ENCODE peak calls at places on chromosomes 11 and 22, in seven cellular contexts. I is Panc1, B is cardiac fibroblast, G is astrocyte of the spinal cord, R is uterus, S is AG09309, H is brain microvascular endothelial cell. Q is an unnamed sample.

GRCh38 chr22:38570841-38571364 is 920 bp upstream of the DMC1 start:
- DNase-seq in I (no peak), B (peak), G (peak), R (no peak), S (no peak), H (no peak), Q (peak)

GRCh38 chr22:32615874-32616564 is 141.4 kb downstream of the FBXO7 start:
- DNase-seq in I (no peak), B (no peak), G (no peak), R (no peak), S (no peak), H (no peak), Q (no peak)

GRCh38 chr11:77814848-77815247 is 5.7 kb downstream of the RSF1 start:
- DNase-seq in I (no peak), B (no peak), G (no peak), R (no peak), S (no peak), H (no peak), Q (no peak)

GRCh38 chr22:43859176-43859575 is 3.1 kb downstream of the SULT4A1 start:
- DNase-seq in I (no peak), B (no peak), G (no peak), R (no peak), S (no peak), H (no peak), Q (no peak)

GRCh38 chr11:133409799-133410198 is 122.5 kb downstream of the OPCML start:
- DNase-seq in I (no peak), B (no peak), G (no peak), R (no peak), S (no peak), H (no peak), Q (no peak)

GRCh38 chr11:95688501-95689222 is 100.9 kb downstream of the FAM76B start:
- DNase-seq in I (no peak), B (no peak), G (no peak), R (no peak), S (no peak), H (no peak), Q (no peak)

GRCh38 chr11:27717377-27717776 is 17.1 kb upstream of the BDNF start:
- DNase-seq in I (no peak), B (no peak), G (peak), R (no peak), S (no peak), H (no peak), Q (peak)

GRCh38 chr11:34067383-34068065 is 16.0 kb downstream of the CAPRIN1 start:
- DNase-seq in I (no peak), B (no peak), G (no peak), R (no peak), S (no peak), H (no peak), Q (no peak)

GRCh38 chr22:44659140-44659539 is 42.9 kb upstream of the PRR5 start:
- DNase-seq in I (no peak), B (no peak), G (peak), R (no peak), S (no peak), H (peak), Q (no peak)

GRCh38 chr22:34414467-34415440 is 494.5 kb upstream of the LARGE1 start:
- DNase-seq in I (peak), B (peak), G (no peak), R (no peak), S (no peak), H (no peak), Q (no peak)

GRCh38 chr11:20451568-20451967 is 64.1 kb downstream of the PRMT3 start:
- DNase-seq in I (no peak), B (no peak), G (no peak), R (no peak), S (peak), H (no peak), Q (no peak)

GRCh38 chr22:22156716-22157499 is 87.7 kb upstream of the VPREB1 start:
- DNase-seq in I (no peak), B (peak), G (peak), R (no peak), S (peak), H (peak), Q (peak)

GRCh38 chr11:22244986-22245592 is 52.2 kb downstream of the ANO5 start:
- DNase-seq in I (peak), B (peak), G (peak), R (no peak), S (peak), H (peak), Q (peak)

GRCh38 chr11:79101736-79102135 is 339.1 kb downstream of the TENM4 start:
- DNase-seq in I (no peak), B (no peak), G (no peak), R (no peak), S (no peak), H (no peak), Q (peak)

GRCh38 chr11:32333335-32333991 is 101.9 kb downstream of the WT1 start:
- DNase-seq in I (no peak), B (peak), G (peak), R (peak), S (no peak), H (peak), Q (peak)

GRCh38 chr11:78946945-78947914 is 372.6 kb upstream of the NARS2 start:
- DNase-seq in I (no peak), B (no peak), G (no peak), R (peak), S (peak), H (no peak), Q (peak)

GRCh38 chr22:48785792-48786678 is 1041.6 kb downstream of the BRD1 start:
- DNase-seq in I (no peak), B (no peak), G (no peak), R (no peak), S (no peak), H (no peak), Q (no peak)

GRCh38 chr11:30816959-30817880 is 231.1 kb upstream of the MPPED2 start:
- DNase-seq in I (no peak), B (no peak), G (no peak), R (no peak), S (no peak), H (no peak), Q (no peak)

GRCh38 chr11:44321059-44321458 is 11.1 kb upstream of the ALX4 start:
- DNase-seq in I (no peak), B (no peak), G (no peak), R (no peak), S (no peak), H (no peak), Q (no peak)

GRCh38 chr11:44319552-44320288 is 9.8 kb upstream of the ALX4 start:
- DNase-seq in I (no peak), B (no peak), G (no peak), R (no peak), S (no peak), H (no peak), Q (no peak)

GRCh38 chr11:44322243-44322642 is 12.3 kb upstream of the ALX4 start:
- DNase-seq in I (no peak), B (no peak), G (no peak), R (no peak), S (no peak), H (no peak), Q (no peak)

GRCh38 chr11:44319170-44319551 is 9.2 kb upstream of the ALX4 start:
- DNase-seq in I (no peak), B (no peak), G (no peak), R (no peak), S (no peak), H (no peak), Q (no peak)

GRCh38 chr11:44320289-44320973 is 10.5 kb upstream of the ALX4 start:
- DNase-seq in I (no peak), B (no peak), G (no peak), R (no peak), S (no peak), H (no peak), Q (no peak)
- H3K4me3 ChIP-seq in I (peak), B (no peak), G (no peak), R (no peak), S (no peak), H (no peak), Q (no peak)

GRCh38 chr11:2298131-2298794 is 3.5 kb downstream of the C11orf21 start:
- DNase-seq in I (no peak), B (no peak), G (no peak), R (no peak), S (no peak), H (no peak), Q (no peak)

GRCh38 chr11:2300290-2300935 is 1.3 kb downstream of the C11orf21 start:
- DNase-seq in I (no peak), B (no peak), G (no peak), R (no peak), S (no peak), H (no peak), Q (no peak)

GRCh38 chr11:2297623-2298030 is 4.1 kb downstream of the C11orf21 start:
- DNase-seq in I (no peak), B (no peak), G (no peak), R (no peak), S (no peak), H (no peak), Q (no peak)

GRCh38 chr11:2299773-2300172 is 1.9 kb downstream of the C11orf21 start:
- DNase-seq in I (no peak), B (no peak), G (no peak), R (no peak), S (no peak), H (no peak), Q (no peak)

DNA sequence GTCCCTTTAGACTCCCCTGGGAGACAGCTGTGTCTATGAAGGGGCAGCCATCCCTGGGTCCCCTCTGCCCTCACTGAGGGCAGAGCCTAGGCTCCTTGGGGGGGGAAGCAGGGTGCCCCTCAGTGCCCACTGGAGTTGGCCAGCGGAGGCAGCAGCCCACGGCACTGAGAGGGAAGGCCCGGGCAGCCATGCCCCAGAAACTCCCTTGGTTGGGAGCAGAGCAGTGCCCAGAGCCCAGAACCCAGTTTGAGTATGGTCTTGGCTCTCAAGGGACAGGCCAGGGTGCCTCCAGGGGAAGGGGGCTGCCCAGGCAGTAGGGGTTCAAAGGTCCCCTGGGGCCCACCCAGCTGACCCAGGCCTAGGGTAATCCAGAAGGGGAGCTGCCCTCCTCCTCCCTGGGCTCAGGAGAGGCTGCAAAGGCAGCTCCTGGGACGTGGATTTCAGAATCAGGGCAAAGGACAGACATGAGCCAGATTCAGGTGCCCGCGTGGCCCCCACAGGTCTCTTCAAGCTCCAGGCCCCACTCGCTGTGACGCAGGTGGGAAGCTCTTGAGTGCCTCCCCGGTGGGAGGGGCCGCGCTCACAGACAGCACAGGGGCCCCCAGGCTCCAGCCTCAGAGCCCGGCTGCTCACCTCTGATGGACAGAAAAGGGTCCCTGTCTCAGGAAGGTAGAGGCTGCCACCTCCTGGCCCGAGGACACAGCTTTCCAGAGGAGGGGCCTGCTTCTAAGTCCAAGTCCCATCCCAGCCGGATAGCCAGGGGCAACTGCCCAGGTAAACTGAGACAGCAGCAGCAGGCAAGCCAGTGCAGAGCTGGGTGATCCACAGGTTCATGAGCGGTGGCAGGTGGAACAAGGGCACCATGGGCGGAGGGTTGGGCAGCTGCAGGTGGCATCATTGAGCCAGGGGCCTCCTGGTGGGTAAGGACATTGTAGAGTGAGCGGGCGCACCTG is 2.6 kb downstream of the C11orf21 start:
- DNase-seq in I (no peak), B (peak), G (no peak), R (no peak), S (no peak), H (no peak), Q (no peak)
- TF ChIP-seq CTCF in I (peak), B (peak), G (peak), R (no peak), S (peak), H (peak), Q (peak)

GRCh38 chr11:73645570-73645969 is 811 bp upstream of the PLEKHB1 start:
- DNase-seq in I (no peak), B (no peak), G (no peak), R (no peak), S (no peak), H (no peak), Q (no peak)
- H3K4me3 ChIP-seq in I (no peak), B (no peak), G (no peak), R (no peak), S (no peak), H (no peak), Q (no peak)

GRCh38 chr11:19279455-19279854 is 38.7 kb upstream of the E2F8 start:
- DNase-seq in I (no peak), B (no peak), G (no peak), R (no peak), S (no peak), H (no peak), Q (no peak)
- TF ChIP-seq CTCF in I (no peak), B (no peak), G (no peak), R (no peak), S (no peak), H (no peak), Q (no peak)

DNA sequence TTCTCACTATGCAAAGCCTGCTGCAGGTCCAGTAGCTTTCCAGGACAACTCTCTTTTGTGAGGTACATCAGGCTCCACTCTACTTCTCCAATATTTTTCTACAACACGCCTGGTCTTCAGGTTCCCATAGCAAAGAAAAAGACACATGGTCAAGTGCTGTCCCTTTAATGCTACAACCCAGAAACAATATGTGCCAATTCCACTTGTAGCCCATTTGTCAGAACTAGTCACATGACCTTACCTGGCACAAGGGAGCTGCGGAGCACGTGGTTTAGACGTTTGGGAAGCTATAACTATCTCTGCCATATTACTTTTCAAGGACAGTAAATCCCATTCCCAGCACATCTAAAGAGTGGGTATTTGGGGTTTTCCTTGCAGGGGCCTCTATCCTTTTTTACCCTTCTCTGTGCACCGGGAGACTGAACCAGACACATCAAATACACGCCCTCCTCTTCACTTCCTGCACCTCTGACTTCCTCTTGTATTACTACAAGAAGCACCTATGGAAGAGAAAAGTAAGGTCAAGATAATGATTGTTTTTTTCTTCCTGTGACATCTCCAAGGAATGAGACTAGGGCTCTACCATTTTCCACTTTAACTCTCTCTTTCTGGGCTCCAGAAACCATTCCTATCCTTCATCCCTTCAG is 237.6 kb downstream of the ETS1 start:
- DNase-seq in I (no peak), B (no peak), G (no peak), R (no peak), S (no peak), H (no peak), Q (no peak)
- H3K4me3 ChIP-seq in I (no peak), B (no peak), G (no peak), R (no peak), S (no peak), H (no peak), Q (no peak)